ENCODE peak calls at places on chromosome 1, in eight cellular contexts. One of them, this sample, is unnamed.

GRCh38 chr1:226268421-226269124 is 40.4 kb downstream of the LIN9 start:
- DNase-seq in suprapubic skin: no peak
- DNase-seq in astrocyte: peak
- DNase-seq in psoas muscle: no peak
- DNase-seq in kidney: no peak
- DNase-seq in fibroblast of lung: peak
- DNase-seq in dorsolateral prefrontal cortex: no peak
- DNase-seq in Peyer's patch: no peak
- DNase-seq in this sample: no peak

GRCh38 chr1:160550572-160551034 is 27.5 kb upstream of the SLAMF6 start:
- DNase-seq in psoas muscle: no peak
- DNase-seq in dorsolateral prefrontal cortex: no peak
- DNase-seq in suprapubic skin: no peak
- DNase-seq in Peyer's patch: peak
- DNase-seq in kidney: no peak
- DNase-seq in fibroblast of lung: no peak
- DNase-seq in astrocyte: no peak
- DNase-seq in this sample: no peak

GRCh38 chr1:67688526-67689219 is 3.7 kb downstream of the GADD45A start:
- DNase-seq in kidney: no peak
- DNase-seq in psoas muscle: no peak
- DNase-seq in Peyer's patch: no peak
- DNase-seq in astrocyte: no peak
- DNase-seq in fibroblast of lung: no peak
- DNase-seq in suprapubic skin: no peak
- DNase-seq in dorsolateral prefrontal cortex: no peak
- DNase-seq in this sample: no peak

GRCh38 chr1:201251851-201252430 is 31.4 kb upstream of the PKP1 start:
- DNase-seq in suprapubic skin: peak
- DNase-seq in astrocyte: no peak
- DNase-seq in kidney: peak
- DNase-seq in Peyer's patch: no peak
- DNase-seq in psoas muscle: no peak
- DNase-seq in dorsolateral prefrontal cortex: no peak
- DNase-seq in fibroblast of lung: no peak
- DNase-seq in this sample: no peak

GRCh38 chr1:181119076-181119989 is 30.8 kb downstream of the IER5 start:
- DNase-seq in dorsolateral prefrontal cortex: no peak
- DNase-seq in astrocyte: no peak
- DNase-seq in fibroblast of lung: no peak
- DNase-seq in psoas muscle: no peak
- DNase-seq in Peyer's patch: no peak
- DNase-seq in suprapubic skin: peak
- DNase-seq in kidney: no peak
- DNase-seq in this sample: no peak

GRCh38 chr1:12556368-12556930 is 61.6 kb downstream of the DHRS3 start:
- DNase-seq in psoas muscle: peak
- DNase-seq in astrocyte: peak
- DNase-seq in kidney: no peak
- DNase-seq in fibroblast of lung: peak
- DNase-seq in Peyer's patch: peak
- DNase-seq in suprapubic skin: no peak
- DNase-seq in dorsolateral prefrontal cortex: no peak
- DNase-seq in this sample: peak

GRCh38 chr1:115429884-115430283 is 91.8 kb upstream of the NGF start:
- DNase-seq in fibroblast of lung: no peak
- DNase-seq in astrocyte: peak
- DNase-seq in Peyer's patch: no peak
- DNase-seq in suprapubic skin: no peak
- DNase-seq in psoas muscle: no peak
- DNase-seq in kidney: no peak
- DNase-seq in dorsolateral prefrontal cortex: no peak
- DNase-seq in this sample: no peak

GRCh38 chr1:98001764-98002163 is 80.9 kb upstream of the DPYD start:
- DNase-seq in psoas muscle: no peak
- DNase-seq in Peyer's patch: no peak
- DNase-seq in kidney: no peak
- DNase-seq in dorsolateral prefrontal cortex: no peak
- DNase-seq in suprapubic skin: no peak
- DNase-seq in astrocyte: no peak
- DNase-seq in fibroblast of lung: peak
- DNase-seq in this sample: no peak

GRCh38 chr1:16913866-16914662 is 7.7 kb upstream of the CROCC start:
- DNase-seq in Peyer's patch: peak
- DNase-seq in kidney: peak
- DNase-seq in suprapubic skin: peak
- DNase-seq in fibroblast of lung: peak
- DNase-seq in dorsolateral prefrontal cortex: peak
- DNase-seq in psoas muscle: peak
- DNase-seq in astrocyte: peak
- DNase-seq in this sample: peak

DNA sequence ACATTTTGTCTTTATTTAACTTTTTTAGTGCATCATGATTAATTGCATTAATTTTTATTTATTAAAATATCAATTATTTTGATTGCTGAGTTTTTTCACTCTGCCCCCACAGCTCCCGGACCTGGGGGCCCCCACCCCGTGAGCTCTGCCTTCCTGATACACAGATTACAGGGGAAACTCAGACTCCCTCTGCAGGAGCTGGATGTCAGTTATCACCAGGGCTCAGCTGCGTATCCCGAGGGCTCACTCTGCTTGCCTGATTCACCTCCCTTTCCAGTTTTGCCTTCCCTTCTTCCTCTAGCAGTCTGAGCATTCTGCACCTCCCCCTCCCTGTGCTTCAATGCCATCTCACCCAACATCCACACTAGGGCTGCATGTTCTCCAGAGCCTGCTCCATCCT is 98.2 kb downstream of the ATP1A1 start:
- DNase-seq in fibroblast of lung: no peak
- DNase-seq in Peyer's patch: no peak
- DNase-seq in kidney: no peak
- DNase-seq in dorsolateral prefrontal cortex: no peak
- DNase-seq in astrocyte: no peak
- DNase-seq in psoas muscle: no peak
- DNase-seq in suprapubic skin: no peak
- DNase-seq in this sample: no peak
- TF ChIP-seq CTCF in fibroblast of lung: no peak
- TF ChIP-seq CTCF in Peyer's patch: no peak
- TF ChIP-seq CTCF in kidney: no peak
- TF ChIP-seq CTCF in dorsolateral prefrontal cortex: no peak
- TF ChIP-seq CTCF in astrocyte: no peak
- TF ChIP-seq CTCF in psoas muscle: no peak
- TF ChIP-seq CTCF in suprapubic skin: no peak
- TF ChIP-seq CTCF in this sample: no peak

DNA sequence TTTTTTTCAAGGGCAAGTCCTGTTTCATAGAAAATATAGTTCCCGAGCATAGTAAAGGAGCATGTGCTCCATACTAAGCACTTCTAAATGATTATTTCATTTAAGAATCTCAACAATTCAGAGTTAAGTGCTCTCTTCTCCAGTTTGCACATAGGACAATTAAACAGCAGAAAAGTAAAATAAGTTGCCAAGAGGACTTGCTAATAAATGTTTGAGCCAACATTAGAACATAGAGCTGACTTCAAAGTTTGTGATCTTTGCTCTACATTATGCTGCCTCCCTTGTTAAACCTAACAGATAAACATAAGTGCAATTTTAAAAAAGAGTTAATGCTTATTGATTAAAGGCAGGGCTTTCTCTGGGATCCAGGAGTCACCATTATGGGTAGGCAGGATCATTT is 23.8 kb upstream of the RAP1A start:
- DNase-seq in dorsolateral prefrontal cortex: no peak
- DNase-seq in astrocyte: no peak
- DNase-seq in psoas muscle: no peak
- DNase-seq in suprapubic skin: no peak
- DNase-seq in Peyer's patch: no peak
- DNase-seq in fibroblast of lung: no peak
- DNase-seq in kidney: no peak
- DNase-seq in this sample: no peak
- H3K27ac ChIP-seq in dorsolateral prefrontal cortex: no peak
- H3K27ac ChIP-seq in astrocyte: no peak
- H3K27ac ChIP-seq in psoas muscle: no peak
- H3K27ac ChIP-seq in suprapubic skin: no peak
- H3K27ac ChIP-seq in Peyer's patch: no peak
- H3K27ac ChIP-seq in fibroblast of lung: no peak
- H3K27ac ChIP-seq in kidney: no peak
- H3K27ac ChIP-seq in this sample: no peak

GRCh38 chr1:248047008-248047407 is 372 bp downstream of the OR2L3 start:
- DNase-seq in Peyer's patch: no peak
- DNase-seq in fibroblast of lung: no peak
- DNase-seq in psoas muscle: no peak
- DNase-seq in astrocyte: no peak
- DNase-seq in kidney: no peak
- DNase-seq in dorsolateral prefrontal cortex: no peak
- DNase-seq in suprapubic skin: no peak
- DNase-seq in this sample: no peak
- TF ChIP-seq CTCF in Peyer's patch: no peak
- TF ChIP-seq CTCF in fibroblast of lung: no peak
- TF ChIP-seq CTCF in psoas muscle: no peak
- TF ChIP-seq CTCF in astrocyte: no peak
- TF ChIP-seq CTCF in kidney: no peak
- TF ChIP-seq CTCF in dorsolateral prefrontal cortex: no peak
- TF ChIP-seq CTCF in suprapubic skin: no peak
- TF ChIP-seq CTCF in this sample: no peak

GRCh38 chr1:58904299-58905125 is 120.7 kb upstream of the JUN start:
- DNase-seq in astrocyte: no peak
- DNase-seq in psoas muscle: no peak
- DNase-seq in dorsolateral prefrontal cortex: no peak
- DNase-seq in Peyer's patch: no peak
- DNase-seq in kidney: no peak
- DNase-seq in fibroblast of lung: no peak
- DNase-seq in suprapubic skin: no peak
- DNase-seq in this sample: no peak

GRCh38 chr1:58902830-58903229 is 119.0 kb upstream of the JUN start:
- DNase-seq in astrocyte: no peak
- DNase-seq in Peyer's patch: no peak
- DNase-seq in dorsolateral prefrontal cortex: no peak
- DNase-seq in fibroblast of lung: no peak
- DNase-seq in psoas muscle: no peak
- DNase-seq in suprapubic skin: no peak
- DNase-seq in kidney: no peak
- DNase-seq in this sample: no peak

GRCh38 chr1:58903450-58904298 is 119.8 kb upstream of the JUN start:
- DNase-seq in fibroblast of lung: peak
- DNase-seq in dorsolateral prefrontal cortex: peak
- DNase-seq in Peyer's patch: peak
- DNase-seq in psoas muscle: peak
- DNase-seq in kidney: peak
- DNase-seq in astrocyte: peak
- DNase-seq in suprapubic skin: peak
- DNase-seq in this sample: peak

GRCh38 chr1:58905628-58906256 is 121.9 kb upstream of the JUN start:
- DNase-seq in psoas muscle: no peak
- DNase-seq in dorsolateral prefrontal cortex: no peak
- DNase-seq in kidney: no peak
- DNase-seq in astrocyte: no peak
- DNase-seq in fibroblast of lung: no peak
- DNase-seq in suprapubic skin: no peak
- DNase-seq in Peyer's patch: no peak
- DNase-seq in this sample: no peak

GRCh38 chr1:58905126-58905490 is 121.3 kb upstream of the JUN start:
- DNase-seq in suprapubic skin: no peak
- DNase-seq in dorsolateral prefrontal cortex: no peak
- DNase-seq in astrocyte: no peak
- DNase-seq in psoas muscle: no peak
- DNase-seq in kidney: no peak
- DNase-seq in Peyer's patch: no peak
- DNase-seq in fibroblast of lung: no peak
- DNase-seq in this sample: no peak
- H3K27ac ChIP-seq in suprapubic skin: no peak
- H3K27ac ChIP-seq in dorsolateral prefrontal cortex: no peak
- H3K27ac ChIP-seq in astrocyte: no peak
- H3K27ac ChIP-seq in psoas muscle: peak
- H3K27ac ChIP-seq in kidney: no peak
- H3K27ac ChIP-seq in Peyer's patch: no peak
- H3K27ac ChIP-seq in fibroblast of lung: no peak
- H3K27ac ChIP-seq in this sample: peak

GRCh38 chr1:47759581-47760247 is 237.5 kb downstream of the TRABD2B start:
- DNase-seq in psoas muscle: no peak
- DNase-seq in astrocyte: no peak
- DNase-seq in Peyer's patch: peak
- DNase-seq in dorsolateral prefrontal cortex: no peak
- DNase-seq in fibroblast of lung: no peak
- DNase-seq in kidney: peak
- DNase-seq in suprapubic skin: no peak
- DNase-seq in this sample: no peak
- TF ChIP-seq CTCF in psoas muscle: no peak
- TF ChIP-seq CTCF in astrocyte: no peak
- TF ChIP-seq CTCF in Peyer's patch: no peak
- TF ChIP-seq CTCF in dorsolateral prefrontal cortex: no peak
- TF ChIP-seq CTCF in fibroblast of lung: no peak
- TF ChIP-seq CTCF in kidney: no peak
- TF ChIP-seq CTCF in suprapubic skin: no peak
- TF ChIP-seq CTCF in this sample: peak

GRCh38 chr1:56432561-56432971 is 146.8 kb downstream of the PLPP3 start:
- DNase-seq in kidney: no peak
- DNase-seq in astrocyte: no peak
- DNase-seq in Peyer's patch: no peak
- DNase-seq in dorsolateral prefrontal cortex: no peak
- DNase-seq in fibroblast of lung: no peak
- DNase-seq in suprapubic skin: no peak
- DNase-seq in psoas muscle: no peak
- DNase-seq in this sample: no peak
- H3K27ac ChIP-seq in kidney: peak
- H3K27ac ChIP-seq in astrocyte: no peak
- H3K27ac ChIP-seq in Peyer's patch: no peak
- H3K27ac ChIP-seq in dorsolateral prefrontal cortex: no peak
- H3K27ac ChIP-seq in fibroblast of lung: no peak
- H3K27ac ChIP-seq in suprapubic skin: no peak
- H3K27ac ChIP-seq in psoas muscle: no peak
- H3K27ac ChIP-seq in this sample: no peak

GRCh38 chr1:198588845-198589244 is 48.4 kb upstream of the ATP6V1G3 start:
- DNase-seq in suprapubic skin: no peak
- DNase-seq in kidney: no peak
- DNase-seq in psoas muscle: no peak
- DNase-seq in astrocyte: no peak
- DNase-seq in dorsolateral prefrontal cortex: no peak
- DNase-seq in fibroblast of lung: no peak
- DNase-seq in Peyer's patch: no peak
- DNase-seq in this sample: no peak
- TF ChIP-seq CTCF in suprapubic skin: no peak
- TF ChIP-seq CTCF in kidney: no peak
- TF ChIP-seq CTCF in psoas muscle: no peak
- TF ChIP-seq CTCF in astrocyte: no peak
- TF ChIP-seq CTCF in dorsolateral prefrontal cortex: no peak
- TF ChIP-seq CTCF in fibroblast of lung: no peak
- TF ChIP-seq CTCF in Peyer's patch: no peak
- TF ChIP-seq CTCF in this sample: no peak

DNA sequence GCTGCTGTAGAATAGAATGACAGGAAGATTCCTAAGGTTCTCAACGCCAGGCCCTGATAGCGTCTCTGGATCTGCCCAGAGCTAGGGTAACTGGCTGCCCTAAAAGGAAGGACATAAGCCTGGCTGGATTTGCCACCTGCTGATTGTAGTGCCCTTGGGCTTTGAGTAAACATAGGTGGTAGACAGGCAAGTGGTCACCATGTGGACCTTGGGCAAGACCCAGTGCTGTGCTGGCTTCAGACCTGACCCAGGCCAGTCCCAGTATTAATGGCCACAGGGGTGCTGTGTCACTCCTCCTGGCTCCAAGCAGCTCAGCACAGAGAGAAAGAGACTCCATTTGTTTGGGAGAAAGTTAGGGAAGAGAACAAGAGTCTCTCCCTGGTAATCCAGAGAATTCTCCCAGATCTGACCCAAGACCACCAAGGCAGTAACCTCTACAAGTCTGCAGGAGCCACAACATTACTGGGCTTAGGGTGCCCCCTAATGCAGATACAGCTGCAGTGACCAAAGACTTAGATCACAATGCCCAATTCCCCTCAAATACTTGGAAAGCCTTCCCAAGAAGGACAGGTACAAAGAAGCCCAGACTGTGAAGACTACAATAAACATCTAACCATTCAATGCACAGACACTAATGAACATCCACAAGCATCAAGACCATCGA is 44.5 kb downstream of the PHTF1 start:
- DNase-seq in fibroblast of lung: no peak
- DNase-seq in kidney: no peak
- DNase-seq in dorsolateral prefrontal cortex: no peak
- DNase-seq in suprapubic skin: no peak
- DNase-seq in psoas muscle: no peak
- DNase-seq in Peyer's patch: no peak
- DNase-seq in astrocyte: no peak
- DNase-seq in this sample: no peak
- H3K27ac ChIP-seq in fibroblast of lung: no peak
- H3K27ac ChIP-seq in kidney: no peak
- H3K27ac ChIP-seq in dorsolateral prefrontal cortex: no peak
- H3K27ac ChIP-seq in suprapubic skin: no peak
- H3K27ac ChIP-seq in psoas muscle: no peak
- H3K27ac ChIP-seq in Peyer's patch: no peak
- H3K27ac ChIP-seq in astrocyte: no peak
- H3K27ac ChIP-seq in this sample: no peak